ENCODE peak calls at places on chromosome 17, in eight cellular contexts. One of them, this sample, is unnamed.

GRCh38 chr17:27323538-27324212 is 29.8 kb downstream of the WSB1 start:
- DNase-seq in mesendoderm: peak; percentile 66
- DNase-seq in heart right ventricle: peak; percentile 87
- DNase-seq in GM12878: no peak
- DNase-seq in tibial nerve: peak; percentile 61
- DNase-seq in HuH-7: peak; percentile 22
- DNase-seq in RPMI8226: no peak
- DNase-seq in fibroblast of the aortic adventitia: peak; percentile 83
- DNase-seq in this sample: no peak

GRCh38 chr17:47717261-47717697 is 15.8 kb upstream of the TBX21 start:
- DNase-seq in GM12878: no peak
- DNase-seq in mesendoderm: no peak
- DNase-seq in tibial nerve: no peak
- DNase-seq in HuH-7: peak; percentile 50
- DNase-seq in heart right ventricle: no peak
- DNase-seq in fibroblast of the aortic adventitia: no peak
- DNase-seq in RPMI8226: peak; percentile 30
- DNase-seq in this sample: no peak

GRCh38 chr17:62740066-62740465 is 68.0 kb downstream of the MARCHF10 start:
- DNase-seq in heart right ventricle: peak; percentile 17
- DNase-seq in GM12878: no peak
- DNase-seq in mesendoderm: peak; percentile 58
- DNase-seq in RPMI8226: no peak
- DNase-seq in tibial nerve: no peak
- DNase-seq in HuH-7: no peak
- DNase-seq in fibroblast of the aortic adventitia: no peak
- DNase-seq in this sample: no peak

GRCh38 chr17:59161477-59161876 is 5.9 kb downstream of the PRR11 start:
- DNase-seq in GM12878: no peak
- DNase-seq in HuH-7: no peak
- DNase-seq in tibial nerve: no peak
- DNase-seq in fibroblast of the aortic adventitia: no peak
- DNase-seq in mesendoderm: no peak
- DNase-seq in heart right ventricle: no peak
- DNase-seq in RPMI8226: no peak
- DNase-seq in this sample: no peak

GRCh38 chr17:82219753-82220709 is 7.4 kb upstream of the CCDC57 start:
- DNase-seq in fibroblast of the aortic adventitia: no peak
- DNase-seq in HuH-7: no peak
- DNase-seq in heart right ventricle: no peak
- DNase-seq in mesendoderm: no peak
- DNase-seq in RPMI8226: no peak
- DNase-seq in GM12878: no peak
- DNase-seq in tibial nerve: no peak
- DNase-seq in this sample: no peak

GRCh38 chr17:14859521-14859920 is 405.6 kb downstream of the PMP22 start:
- DNase-seq in tibial nerve: no peak
- DNase-seq in heart right ventricle: no peak
- DNase-seq in mesendoderm: no peak
- DNase-seq in RPMI8226: no peak
- DNase-seq in GM12878: no peak
- DNase-seq in fibroblast of the aortic adventitia: no peak
- DNase-seq in HuH-7: no peak
- DNase-seq in this sample: no peak

GRCh38 chr17:17613708-17614114 is 22.2 kb upstream of the PEMT start:
- DNase-seq in RPMI8226: peak; percentile 61
- DNase-seq in GM12878: no peak
- DNase-seq in HuH-7: peak; percentile 67
- DNase-seq in heart right ventricle: peak; percentile 65
- DNase-seq in fibroblast of the aortic adventitia: peak; percentile 81
- DNase-seq in mesendoderm: peak; percentile 92
- DNase-seq in tibial nerve: peak; percentile 85
- DNase-seq in this sample: peak; percentile 44

GRCh38 chr17:4412933-4413831 is 20.6 kb upstream of the SPNS3 start:
- DNase-seq in mesendoderm: peak; percentile 93
- DNase-seq in fibroblast of the aortic adventitia: peak; percentile 92
- DNase-seq in HuH-7: peak; percentile 60
- DNase-seq in GM12878: peak; percentile 48
- DNase-seq in RPMI8226: peak; percentile 89
- DNase-seq in tibial nerve: peak; percentile 96
- DNase-seq in heart right ventricle: peak; percentile 93
- DNase-seq in this sample: peak; percentile 94

GRCh38 chr17:58302171-58302918 is 21.6 kb upstream of the MPO start:
- DNase-seq in tibial nerve: no peak
- DNase-seq in RPMI8226: no peak
- DNase-seq in HuH-7: no peak
- DNase-seq in fibroblast of the aortic adventitia: no peak
- DNase-seq in GM12878: no peak
- DNase-seq in mesendoderm: no peak
- DNase-seq in heart right ventricle: no peak
- DNase-seq in this sample: no peak

GRCh38 chr17:48469227-48469626 is 39.2 kb upstream of the SKAP1 start:
- DNase-seq in fibroblast of the aortic adventitia: no peak
- DNase-seq in GM12878: no peak
- DNase-seq in tibial nerve: no peak
- DNase-seq in mesendoderm: no peak
- DNase-seq in heart right ventricle: no peak
- DNase-seq in RPMI8226: no peak
- DNase-seq in HuH-7: no peak
- DNase-seq in this sample: no peak

GRCh38 chr17:2462481-2462880 is 49.2 kb downstream of the METTL16 start:
- DNase-seq in mesendoderm: no peak
- DNase-seq in heart right ventricle: no peak
- DNase-seq in tibial nerve: no peak
- DNase-seq in GM12878: no peak
- DNase-seq in fibroblast of the aortic adventitia: no peak
- DNase-seq in RPMI8226: no peak
- DNase-seq in HuH-7: no peak
- DNase-seq in this sample: no peak

GRCh38 chr17:41937970-41938851 is 7.8 kb downstream of the ODAD4 start:
- DNase-seq in tibial nerve: no peak
- DNase-seq in RPMI8226: no peak
- DNase-seq in GM12878: no peak
- DNase-seq in fibroblast of the aortic adventitia: no peak
- DNase-seq in heart right ventricle: peak; percentile 62
- DNase-seq in mesendoderm: no peak
- DNase-seq in HuH-7: no peak
- DNase-seq in this sample: no peak

GRCh38 chr17:55717898-55718735 is 4.5 kb downstream of the TMEM100 start:
- DNase-seq in heart right ventricle: peak; percentile 81
- DNase-seq in fibroblast of the aortic adventitia: peak; percentile 85
- DNase-seq in mesendoderm: peak; percentile 84
- DNase-seq in RPMI8226: peak; percentile 73
- DNase-seq in GM12878: no peak
- DNase-seq in tibial nerve: peak; percentile 95
- DNase-seq in HuH-7: peak; percentile 17
- DNase-seq in this sample: peak; percentile 40

GRCh38 chr17:77688369-77688768 is 270.1 kb upstream of the TNRC6C start:
- DNase-seq in GM12878: no peak
- DNase-seq in tibial nerve: no peak
- DNase-seq in heart right ventricle: no peak
- DNase-seq in fibroblast of the aortic adventitia: no peak
- DNase-seq in HuH-7: no peak
- DNase-seq in mesendoderm: no peak
- DNase-seq in RPMI8226: no peak
- DNase-seq in this sample: no peak

GRCh38 chr17:73427198-73427597 is 115.4 kb upstream of the CDC42EP4 start:
- DNase-seq in RPMI8226: no peak
- DNase-seq in HuH-7: no peak
- DNase-seq in heart right ventricle: no peak
- DNase-seq in GM12878: no peak
- DNase-seq in tibial nerve: no peak
- DNase-seq in mesendoderm: no peak
- DNase-seq in fibroblast of the aortic adventitia: no peak
- DNase-seq in this sample: no peak

GRCh38 chr17:50033316-50033715 is 22.6 kb upstream of the ITGA3 start:
- DNase-seq in mesendoderm: no peak
- DNase-seq in HuH-7: no peak
- DNase-seq in RPMI8226: no peak
- DNase-seq in tibial nerve: no peak
- DNase-seq in fibroblast of the aortic adventitia: peak; percentile 89
- DNase-seq in GM12878: no peak
- DNase-seq in heart right ventricle: no peak
- DNase-seq in this sample: no peak

GRCh38 chr17:410674-411401 is 58.2 kb upstream of the RPH3AL start:
- DNase-seq in HuH-7: no peak
- DNase-seq in GM12878: no peak
- DNase-seq in fibroblast of the aortic adventitia: peak; percentile 28
- DNase-seq in RPMI8226: peak; percentile 36
- DNase-seq in heart right ventricle: no peak
- DNase-seq in tibial nerve: no peak
- DNase-seq in mesendoderm: peak; percentile 46
- DNase-seq in this sample: peak; percentile 79

GRCh38 chr17:73192219-73192893 is 499 bp upstream of the COG1 start:
- DNase-seq in HuH-7: peak; percentile 63
- DNase-seq in RPMI8226: peak; percentile 80
- DNase-seq in GM12878: no peak
- DNase-seq in tibial nerve: peak; percentile 26
- DNase-seq in mesendoderm: peak; percentile 92
- DNase-seq in heart right ventricle: peak; percentile 64
- DNase-seq in fibroblast of the aortic adventitia: peak; percentile 56
- DNase-seq in this sample: peak; percentile 70

GRCh38 chr17:19867654-19868395 is at the start of gene ULK2:
- DNase-seq in HuH-7: no peak
- DNase-seq in RPMI8226: peak; percentile 67
- DNase-seq in heart right ventricle: peak; percentile 34
- DNase-seq in mesendoderm: peak; percentile 83
- DNase-seq in fibroblast of the aortic adventitia: peak; percentile 72
- DNase-seq in tibial nerve: peak; percentile 7
- DNase-seq in GM12878: no peak
- DNase-seq in this sample: no peak

GRCh38 chr17:79815836-79816371 is 19.0 kb upstream of the CBX8 start:
- DNase-seq in HuH-7: no peak
- DNase-seq in RPMI8226: no peak
- DNase-seq in heart right ventricle: no peak
- DNase-seq in fibroblast of the aortic adventitia: no peak
- DNase-seq in tibial nerve: no peak
- DNase-seq in GM12878: no peak
- DNase-seq in mesendoderm: no peak
- DNase-seq in this sample: no peak

GRCh38 chr17:15303293-15303692 is 38.1 kb downstream of the TEKT3 start:
- DNase-seq in tibial nerve: no peak
- DNase-seq in heart right ventricle: no peak
- DNase-seq in mesendoderm: no peak
- DNase-seq in HuH-7: no peak
- DNase-seq in GM12878: no peak
- DNase-seq in fibroblast of the aortic adventitia: no peak
- DNase-seq in RPMI8226: no peak
- DNase-seq in this sample: no peak

GRCh38 chr17:42276609-42277341 is 584 bp upstream of the STAT5B start:
- DNase-seq in fibroblast of the aortic adventitia: peak; percentile 84
- DNase-seq in HuH-7: peak; percentile 76
- DNase-seq in heart right ventricle: peak; percentile 74
- DNase-seq in GM12878: no peak
- DNase-seq in tibial nerve: peak; percentile 71
- DNase-seq in RPMI8226: no peak
- DNase-seq in mesendoderm: peak; percentile 72
- DNase-seq in this sample: no peak

GRCh38 chr17:15657868-15658775 is 26.0 kb downstream of the TRIM16 start:
- DNase-seq in GM12878: no peak
- DNase-seq in mesendoderm: no peak
- DNase-seq in tibial nerve: no peak
- DNase-seq in HuH-7: no peak
- DNase-seq in RPMI8226: no peak
- DNase-seq in fibroblast of the aortic adventitia: no peak
- DNase-seq in heart right ventricle: no peak
- DNase-seq in this sample: no peak

GRCh38 chr17:7767425-7768021 is 50.0 kb downstream of the DNAH2 start:
- DNase-seq in mesendoderm: peak; percentile 58
- DNase-seq in fibroblast of the aortic adventitia: peak; percentile 67
- DNase-seq in tibial nerve: no peak
- DNase-seq in GM12878: no peak
- DNase-seq in HuH-7: no peak
- DNase-seq in heart right ventricle: no peak
- DNase-seq in RPMI8226: no peak
- DNase-seq in this sample: no peak

GRCh38 chr17:13646411-13646810 is 44.7 kb upstream of the HS3ST3A1 start:
- DNase-seq in heart right ventricle: no peak
- DNase-seq in HuH-7: no peak
- DNase-seq in tibial nerve: no peak
- DNase-seq in mesendoderm: no peak
- DNase-seq in RPMI8226: no peak
- DNase-seq in GM12878: no peak
- DNase-seq in fibroblast of the aortic adventitia: no peak
- DNase-seq in this sample: no peak

GRCh38 chr17:75864448-75864871 is 9.3 kb upstream of the WBP2 start:
- DNase-seq in mesendoderm: no peak
- DNase-seq in tibial nerve: peak; percentile 56
- DNase-seq in HuH-7: no peak
- DNase-seq in fibroblast of the aortic adventitia: peak; percentile 87
- DNase-seq in GM12878: peak; percentile 77
- DNase-seq in RPMI8226: peak; percentile 93
- DNase-seq in heart right ventricle: peak; percentile 84
- DNase-seq in this sample: peak; percentile 46

GRCh38 chr17:28372945-28373274 is 1.4 kb downstream of the SARM1 start:
- DNase-seq in GM12878: no peak
- DNase-seq in fibroblast of the aortic adventitia: no peak
- DNase-seq in RPMI8226: no peak
- DNase-seq in mesendoderm: no peak
- DNase-seq in heart right ventricle: no peak
- DNase-seq in HuH-7: no peak
- DNase-seq in tibial nerve: no peak
- DNase-seq in this sample: no peak

GRCh38 chr17:65529040-65529633 is 32.3 kb downstream of the AXIN2 start:
- DNase-seq in fibroblast of the aortic adventitia: no peak
- DNase-seq in RPMI8226: no peak
- DNase-seq in heart right ventricle: no peak
- DNase-seq in mesendoderm: no peak
- DNase-seq in HuH-7: no peak
- DNase-seq in tibial nerve: no peak
- DNase-seq in GM12878: no peak
- DNase-seq in this sample: no peak

GRCh38 chr17:1043601-1044251 is 46.8 kb downstream of the TIMM22 start:
- DNase-seq in GM12878: no peak
- DNase-seq in fibroblast of the aortic adventitia: no peak
- DNase-seq in tibial nerve: no peak
- DNase-seq in HuH-7: no peak
- DNase-seq in heart right ventricle: peak; percentile 88
- DNase-seq in RPMI8226: no peak
- DNase-seq in mesendoderm: peak; percentile 42
- DNase-seq in this sample: no peak

GRCh38 chr17:56976941-56977570 is 875 bp upstream of the SCPEP1 start:
- DNase-seq in fibroblast of the aortic adventitia: peak; percentile 23
- DNase-seq in heart right ventricle: peak; percentile 11
- DNase-seq in mesendoderm: no peak
- DNase-seq in HuH-7: no peak
- DNase-seq in GM12878: no peak
- DNase-seq in RPMI8226: no peak
- DNase-seq in tibial nerve: no peak
- DNase-seq in this sample: no peak

GRCh38 chr17:77322534-77323412 is 182.0 kb downstream of the SEC14L1 start:
- DNase-seq in RPMI8226: peak; percentile 45
- DNase-seq in heart right ventricle: peak; percentile 86
- DNase-seq in GM12878: no peak
- DNase-seq in tibial nerve: peak; percentile 77
- DNase-seq in HuH-7: peak; percentile 64
- DNase-seq in mesendoderm: peak; percentile 91
- DNase-seq in fibroblast of the aortic adventitia: peak; percentile 99
- DNase-seq in this sample: no peak

GRCh38 chr17:6505425-6506142 is 50.8 kb downstream of the PITPNM3 start:
- DNase-seq in tibial nerve: no peak
- DNase-seq in mesendoderm: peak; percentile 57
- DNase-seq in RPMI8226: no peak
- DNase-seq in HuH-7: no peak
- DNase-seq in heart right ventricle: no peak
- DNase-seq in fibroblast of the aortic adventitia: peak; percentile 59
- DNase-seq in GM12878: no peak
- DNase-seq in this sample: no peak

GRCh38 chr17:77045441-77046041 is 95.2 kb upstream of the SEC14L1 start:
- DNase-seq in GM12878: no peak
- DNase-seq in RPMI8226: no peak
- DNase-seq in fibroblast of the aortic adventitia: peak; percentile 19
- DNase-seq in heart right ventricle: no peak
- DNase-seq in HuH-7: no peak
- DNase-seq in tibial nerve: no peak
- DNase-seq in mesendoderm: no peak
- DNase-seq in this sample: no peak

GRCh38 chr17:46853896-46854444 is 2.6 kb downstream of the WNT9B start:
- DNase-seq in heart right ventricle: no peak
- DNase-seq in mesendoderm: peak; percentile 79
- DNase-seq in RPMI8226: no peak
- DNase-seq in HuH-7: no peak
- DNase-seq in tibial nerve: no peak
- DNase-seq in fibroblast of the aortic adventitia: no peak
- DNase-seq in GM12878: no peak
- DNase-seq in this sample: no peak

This sample was measured in effector memory CD8-positive, alpha-beta T cell.